ENCODE peak calls at places on chromosomes 16 and 17, in seven cellular contexts. A is PC-9, E is cardiac muscle cell, M is RWPE1, P is fibroblast of lung, K is fibroblast of villous mesenchyme, X is astrocyte. U is an unnamed sample.

GRCh38 chr16:10600792-10601443 is 20.5 kb upstream of the EMP2 start:
- DNase-seq in A (no peak), E (no peak), M (no peak), P (no peak), K (no peak), X (peak; percentile 48), U (peak; percentile 73)

GRCh38 chr17:14712471-14713075 is 411.7 kb downstream of the HS3ST3B1 start:
- DNase-seq in A (no peak), E (no peak), M (no peak), P (peak; percentile 26), K (peak; percentile 6), X (no peak), U (peak; percentile 7)

GRCh38 chr17:64202683-64203430 is 60.2 kb downstream of the TEX2 start:
- DNase-seq in A (peak; percentile 54), E (no peak), M (peak; percentile 41), P (no peak), K (peak; percentile 53), X (peak; percentile 86), U (peak; percentile 66)

GRCh38 chr16:8888951-8889892 is 7.1 kb downstream of the LITAFD start:
- DNase-seq in A (peak; percentile 30), E (no peak), M (no peak), P (no peak), K (no peak), X (no peak), U (no peak)

GRCh38 chr17:48630925-48631692 is 5.0 kb upstream of the HOXB9 start:
- DNase-seq in A (no peak), E (no peak), M (no peak), P (no peak), K (no peak), X (no peak), U (no peak)

GRCh38 chr17:77356690-77357201 is 216.0 kb downstream of the SEC14L1 start:
- DNase-seq in A (no peak), E (no peak), M (no peak), P (no peak), K (no peak), X (no peak), U (no peak)

GRCh38 chr16:86052926-86053325 is 154.0 kb downstream of the IRF8 start:
- DNase-seq in A (no peak), E (no peak), M (no peak), P (no peak), K (no peak), X (no peak), U (no peak)

GRCh38 chr17:29596811-29597210 is 3.9 kb downstream of the ANKRD13B start:
- DNase-seq in A (no peak), E (no peak), M (no peak), P (no peak), K (no peak), X (no peak), U (no peak)

GRCh38 chr16:86576591-86577313 is 1.6 kb upstream of the FOXL1 start:
- DNase-seq in A (no peak), E (no peak), M (no peak), P (peak; percentile 53), K (peak; percentile 28), X (peak; percentile 80), U (no peak)

GRCh38 chr17:40615295-40615988 is 32.2 kb downstream of the SMARCE1 start:
- DNase-seq in A (peak; percentile 72), E (peak; percentile 66), M (peak; percentile 55), P (peak; percentile 49), K (peak; percentile 46), X (peak; percentile 22), U (peak; percentile 20)
- TF ChIP-seq CTCF in A (peak; percentile 73), E (peak; percentile 54), M (peak; percentile 13), P (peak; percentile 49), K (peak; percentile 52), X (peak; percentile 37), U (peak; percentile 40)

DNA sequence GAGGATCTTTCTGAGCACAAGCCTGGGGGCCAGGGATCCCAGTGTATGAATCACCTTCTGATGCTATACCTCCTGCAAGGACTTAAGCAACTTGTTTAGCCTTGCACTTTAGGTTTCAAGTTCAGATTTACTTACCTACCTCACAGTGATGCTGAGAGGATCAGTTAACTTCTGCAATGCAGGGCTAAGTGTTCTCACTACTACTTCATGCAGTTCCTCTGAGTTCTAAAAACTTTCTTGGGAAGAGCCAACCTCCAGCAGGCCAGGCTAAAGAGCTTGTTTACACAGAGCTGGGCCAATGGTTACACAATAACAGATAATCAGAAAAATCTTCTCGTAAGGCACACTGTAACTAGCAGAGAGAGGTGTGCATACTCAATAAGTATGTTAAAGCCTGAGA is 13.0 kb downstream of the VEZF1 start:
- DNase-seq in A (no peak), E (no peak), M (no peak), P (peak; percentile 62), K (peak; percentile 75), X (no peak), U (no peak)
- TF ChIP-seq CTCF in A (no peak), E (no peak), M (no peak), P (no peak), K (no peak), X (no peak), U (no peak)

GRCh38 chr17:78806451-78806850 is 24.4 kb upstream of the CYTH1 start:
- DNase-seq in A (no peak), E (no peak), M (no peak), P (no peak), K (no peak), X (no peak), U (no peak)
- TF ChIP-seq CTCF in A (no peak), E (no peak), M (no peak), P (no peak), K (no peak), X (no peak), U (no peak)

GRCh38 chr16:55651841-55652824 is 3.7 kb upstream of the SLC6A2 start:
- DNase-seq in A (no peak), E (no peak), M (no peak), P (no peak), K (no peak), X (no peak), U (no peak)
- TF ChIP-seq CTCF in A (no peak), E (no peak), M (no peak), P (no peak), K (no peak), X (no peak), U (no peak)

GRCh38 chr17:6453279-6454024 is 9.2 kb downstream of the PIMREG start:
- DNase-seq in A (no peak), E (no peak), M (no peak), P (no peak), K (no peak), X (no peak), U (no peak)
- TF ChIP-seq CTCF in A (no peak), E (no peak), M (no peak), P (no peak), K (no peak), X (no peak), U (no peak)

GRCh38 chr17:73553311-73553710 is 90.9 kb downstream of the SDK2 start:
- DNase-seq in A (no peak), E (no peak), M (peak; percentile 9), P (no peak), K (no peak), X (no peak), U (no peak)

GRCh38 chr17:73551756-73552155 is 92.5 kb downstream of the SDK2 start:
- DNase-seq in A (no peak), E (no peak), M (no peak), P (no peak), K (no peak), X (no peak), U (no peak)

GRCh38 chr17:73550561-73550960 is 93.7 kb downstream of the SDK2 start:
- DNase-seq in A (no peak), E (no peak), M (no peak), P (no peak), K (no peak), X (no peak), U (no peak)

GRCh38 chr17:73551144-73551543 is 93.1 kb downstream of the SDK2 start:
- DNase-seq in A (no peak), E (no peak), M (no peak), P (no peak), K (no peak), X (no peak), U (no peak)

GRCh38 chr17:73552300-73553088 is 91.8 kb downstream of the SDK2 start:
- DNase-seq in A (no peak), E (no peak), M (no peak), P (no peak), K (no peak), X (no peak), U (no peak)
- TF ChIP-seq CTCF in A (no peak), E (no peak), M (no peak), P (no peak), K (no peak), X (no peak), U (no peak)

GRCh38 chr16:56332464-56333079 is 92.8 kb downstream of the AMFR start:
- DNase-seq in A (peak; percentile 83), E (peak; percentile 82), M (peak; percentile 46), P (peak; percentile 62), K (peak; percentile 82), X (peak; percentile 18), U (peak; percentile 85)
- TF ChIP-seq CTCF in A (no peak), E (peak; percentile 47), M (peak; percentile 24), P (peak; percentile 38), K (peak; percentile 64), X (no peak), U (peak; percentile 48)

GRCh38 chr16:57042157-57043111 is 49.9 kb upstream of the CPNE2 start:
- DNase-seq in A (no peak), E (no peak), M (peak; percentile 79), P (no peak), K (no peak), X (peak; percentile 59), U (no peak)
- TF ChIP-seq CTCF in A (no peak), E (no peak), M (no peak), P (no peak), K (no peak), X (no peak), U (no peak)

DNA sequence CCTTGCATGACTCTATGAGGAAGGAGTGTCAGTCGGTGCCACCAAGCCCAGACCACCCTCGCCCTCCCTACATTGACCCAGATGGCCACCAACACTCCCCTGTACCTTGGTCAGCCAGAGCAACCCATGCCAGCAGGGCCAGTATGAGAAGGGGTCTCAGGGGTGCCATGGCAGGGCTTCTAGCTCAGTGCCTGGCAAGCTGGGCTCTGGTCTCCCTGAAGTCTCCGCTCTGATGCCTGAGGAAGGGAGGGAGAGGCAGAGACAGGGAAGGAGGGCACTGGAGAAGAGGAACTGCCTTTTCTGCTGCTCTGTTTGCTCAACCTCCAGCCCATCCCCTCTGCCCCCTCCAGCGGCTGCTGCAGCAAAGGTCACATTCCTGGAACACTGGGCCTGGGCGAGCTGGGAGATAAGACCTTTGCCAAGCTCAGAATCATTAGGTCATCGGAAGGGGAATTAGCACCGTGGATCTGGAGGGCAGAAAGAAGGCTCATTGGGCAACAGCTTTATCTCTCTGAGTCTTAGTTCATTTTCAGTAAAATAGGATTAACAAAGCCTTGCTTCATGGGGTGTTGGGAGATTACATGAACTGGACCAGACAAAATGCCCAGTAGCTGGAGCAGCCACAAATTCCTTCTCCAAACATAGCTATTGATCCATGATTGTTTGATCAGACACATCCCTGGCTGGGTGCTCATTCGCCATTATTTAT is at the start of gene VTN:
- DNase-seq in A (peak; percentile 45), E (peak; percentile 70), M (no peak), P (peak; percentile 25), K (peak; percentile 98), X (no peak), U (no peak)
- TF ChIP-seq CTCF in A (no peak), E (no peak), M (no peak), P (no peak), K (no peak), X (no peak), U (no peak)